ENCODE peak calls at places on chromosome 21, in eight cellular contexts. U, X, G, W, M, Y, O and F are unnamed samples.

GRCh38 chr21:30194701-30195299 is 21.1 kb downstream of the CLDN8 start:
- DNase-seq in U (peak; percentile 12), X (no peak), G (no peak), W (no peak), M (no peak), Y (peak; percentile 12), O (no peak), F (no peak)

GRCh38 chr21:42002421-42002958 is 7.7 kb downstream of the ZBTB21 start:
- DNase-seq in U (no peak), X (no peak), G (no peak), W (peak; percentile 96), M (no peak), Y (no peak), O (no peak), F (peak; percentile 77)

GRCh38 chr21:37764696-37765095 is 151.6 kb downstream of the KCNJ6 start:
- DNase-seq in U (no peak), X (no peak), G (no peak), W (no peak), M (no peak), Y (no peak), O (no peak), F (peak; percentile 49)

GRCh38 chr21:45332981-45333582 is 45.4 kb upstream of the POFUT2 start:
- DNase-seq in U (no peak), X (no peak), G (no peak), W (no peak), M (no peak), Y (no peak), O (no peak), F (no peak)

GRCh38 chr21:42983869-42984268 is 9.5 kb downstream of the PKNOX1 start:
- DNase-seq in U (no peak), X (no peak), G (no peak), W (no peak), M (no peak), Y (no peak), O (no peak), F (no peak)

GRCh38 chr21:44532165-44532564 is 7.8 kb downstream of the KRTAP10-1 start:
- DNase-seq in U (no peak), X (no peak), G (no peak), W (no peak), M (no peak), Y (no peak), O (no peak), F (no peak)

GRCh38 chr21:41725421-41726021 is 41.3 kb downstream of the RIPK4 start:
- DNase-seq in U (no peak), X (no peak), G (no peak), W (no peak), M (no peak), Y (peak; percentile 67), O (no peak), F (no peak)

GRCh38 chr21:43886565-43886964 is 21.5 kb downstream of the AGPAT3 start:
- DNase-seq in U (no peak), X (no peak), G (no peak), W (no peak), M (no peak), Y (no peak), O (no peak), F (no peak)

GRCh38 chr21:41678016-41678935 is 88.6 kb downstream of the RIPK4 start:
- DNase-seq in U (no peak), X (peak; percentile 83), G (peak; percentile 59), W (no peak), M (no peak), Y (no peak), O (no peak), F (no peak)

GRCh38 chr21:45515241-45516061 is 26.8 kb downstream of the SLC19A1 start:
- DNase-seq in U (no peak), X (no peak), G (no peak), W (no peak), M (no peak), Y (no peak), O (no peak), F (no peak)

GRCh38 chr21:36813071-36813470 is 114.2 kb downstream of the SIM2 start:
- DNase-seq in U (no peak), X (no peak), G (no peak), W (no peak), M (no peak), Y (no peak), O (no peak), F (no peak)

GRCh38 chr21:36980280-36981048 is 14.0 kb upstream of the HLCS start:
- DNase-seq in U (no peak), X (no peak), G (no peak), W (no peak), M (no peak), Y (peak; percentile 53), O (no peak), F (peak; percentile 40)

GRCh38 chr21:37550618-37551405 is 184.2 kb downstream of the DYRK1A start:
- DNase-seq in U (no peak), X (no peak), G (no peak), W (no peak), M (no peak), Y (no peak), O (no peak), F (no peak)

GRCh38 chr21:17903029-17903806 is 84.1 kb upstream of the C21orf91 start:
- DNase-seq in U (no peak), X (no peak), G (no peak), W (peak; percentile 54), M (no peak), Y (no peak), O (no peak), F (peak; percentile 59)

GRCh38 chr21:33022489-33022827 is 3.3 kb upstream of the OLIG2 start:
- DNase-seq in U (no peak), X (no peak), G (no peak), W (no peak), M (no peak), Y (no peak), O (no peak), F (no peak)

GRCh38 chr21:36989699-36990507 is 16.6 kb upstream of the RIPPLY3 start:
- DNase-seq in U (no peak), X (peak; percentile 82), G (peak; percentile 61), W (peak; percentile 66), M (peak; percentile 87), Y (peak; percentile 99), O (peak; percentile 79), F (peak; percentile 100)

GRCh38 chr21:16488042-16488441 is 758.3 kb downstream of the USP25 start:
- DNase-seq in U (no peak), X (no peak), G (no peak), W (no peak), M (no peak), Y (no peak), O (no peak), F (no peak)

GRCh38 chr21:14675774-14676530 is 129.8 kb upstream of the SAMSN1 start:
- DNase-seq in U (no peak), X (peak; percentile 16), G (no peak), W (no peak), M (no peak), Y (no peak), O (no peak), F (no peak)

GRCh38 chr21:15627823-15628222 is 102.0 kb upstream of the USP25 start:
- DNase-seq in U (no peak), X (no peak), G (no peak), W (no peak), M (no peak), Y (no peak), O (no peak), F (no peak)

GRCh38 chr21:37153935-37154350 is 80.9 kb downstream of the TTC3 start:
- DNase-seq in U (no peak), X (no peak), G (no peak), W (no peak), M (no peak), Y (no peak), O (no peak), F (peak; percentile 7)

GRCh38 chr21:16797530-16797929 is 715.3 kb upstream of the CXADR start:
- DNase-seq in U (no peak), X (no peak), G (no peak), W (no peak), M (no peak), Y (no peak), O (no peak), F (no peak)

GRCh38 chr21:28705616-28706015 is 287.1 kb downstream of the LTN1 start:
- DNase-seq in U (no peak), X (no peak), G (no peak), W (no peak), M (no peak), Y (no peak), O (no peak), F (no peak)

GRCh38 chr21:35252831-35253230 is 203.7 kb upstream of the RUNX1 start:
- DNase-seq in U (no peak), X (no peak), G (no peak), W (no peak), M (no peak), Y (no peak), O (no peak), F (peak; percentile 37)

GRCh38 chr21:8991088-8991907 is 1530.1 kb upstream of the TPTE start:
- DNase-seq in U (peak; percentile 96), X (no peak), G (peak; percentile 61), W (no peak), M (no peak), Y (no peak), O (no peak), F (no peak)

GRCh38 chr21:35563885-35564451 is 496.4 kb downstream of the SETD4 start:
- DNase-seq in U (no peak), X (peak; percentile 26), G (no peak), W (peak; percentile 63), M (no peak), Y (peak; percentile 20), O (no peak), F (peak; percentile 82)

GRCh38 chr21:42760977-42761751 is 107.7 kb downstream of the PDE9A start:
- DNase-seq in U (no peak), X (no peak), G (no peak), W (no peak), M (no peak), Y (no peak), O (no peak), F (no peak)

GRCh38 chr21:46001821-46002681 is 20.5 kb downstream of the COL6A1 start:
- DNase-seq in U (no peak), X (peak; percentile 11), G (no peak), W (no peak), M (no peak), Y (no peak), O (no peak), F (peak; percentile 10)

GRCh38 chr21:36688324-36688723 is 10.6 kb upstream of the SIM2 start:
- DNase-seq in U (no peak), X (no peak), G (no peak), W (no peak), M (no peak), Y (no peak), O (no peak), F (no peak)

GRCh38 chr21:44854664-44855446 is 18.6 kb downstream of the PTTG1IP start:
- DNase-seq in U (no peak), X (no peak), G (no peak), W (no peak), M (no peak), Y (no peak), O (no peak), F (no peak)